ENCODE peak calls at places on chromosomes 1 and 21, in seven cellular contexts. O is gastrocnemius medialis, E is HCT116, D is right lobe of liver, M is esophagus muscularis mucosa, S is K562, N is thyroid gland. B is an unnamed sample.

GRCh38 chr21:43734131-43734634 is 15.3 kb downstream of the PDXK start:
- DNase-seq in O (no peak), E (no peak), D (no peak), M (no peak), S (no peak), N (no peak), B (peak; percentile 82)

GRCh38 chr1:167776151-167776550 is 54.4 kb downstream of the MPZL1 start:
- DNase-seq in O (no peak), E (no peak), D (no peak), M (peak; percentile 24), S (no peak), N (no peak), B (no peak)

GRCh38 chr1:89870998-89871397 is 50.2 kb downstream of the LRRC8D start:
- DNase-seq in O (no peak), E (no peak), D (no peak), M (no peak), S (no peak), N (no peak), B (no peak)

GRCh38 chr1:212608956-212609700 is 567 bp downstream of the ATF3 start:
- DNase-seq in O (peak; percentile 36), E (no peak), D (peak; percentile 70), M (no peak), S (peak; percentile 68), N (peak; percentile 57), B (peak; percentile 61)

GRCh38 chr1:190754769-190755168 is 277.1 kb upstream of the BRINP3 start:
- DNase-seq in O (no peak), E (peak; percentile 24), D (no peak), M (no peak), S (no peak), N (no peak), B (no peak)

GRCh38 chr1:246214708-246215504 is 292.2 kb downstream of the SMYD3 start:
- DNase-seq in O (peak; percentile 21), E (no peak), D (peak; percentile 28), M (no peak), S (peak; percentile 62), N (no peak), B (no peak)

GRCh38 chr21:38958940-38959685 is 153.4 kb downstream of the ETS2 start:
- DNase-seq in O (peak; percentile 26), E (no peak), D (peak; percentile 86), M (no peak), S (no peak), N (peak; percentile 10), B (peak; percentile 20)

GRCh38 chr1:12501661-12502060 is 116.3 kb downstream of the DHRS3 start:
- DNase-seq in O (no peak), E (no peak), D (no peak), M (no peak), S (no peak), N (no peak), B (no peak)

GRCh38 chr1:224434447-224435317 is at the start of gene WDR26:
- DNase-seq in O (peak; percentile 85), E (peak; percentile 58), D (peak; percentile 88), M (no peak), S (peak; percentile 84), N (peak; percentile 73), B (peak; percentile 85)

GRCh38 chr1:30083800-30084464 is 639.5 kb downstream of the MATN1 start:
- DNase-seq in O (no peak), E (no peak), D (no peak), M (no peak), S (no peak), N (no peak), B (peak; percentile 29)

GRCh38 chr1:225889743-225890142 is 797 bp upstream of the LEFTY1 start:
- DNase-seq in O (no peak), E (no peak), D (peak; percentile 22), M (no peak), S (no peak), N (no peak), B (no peak)

DNA sequence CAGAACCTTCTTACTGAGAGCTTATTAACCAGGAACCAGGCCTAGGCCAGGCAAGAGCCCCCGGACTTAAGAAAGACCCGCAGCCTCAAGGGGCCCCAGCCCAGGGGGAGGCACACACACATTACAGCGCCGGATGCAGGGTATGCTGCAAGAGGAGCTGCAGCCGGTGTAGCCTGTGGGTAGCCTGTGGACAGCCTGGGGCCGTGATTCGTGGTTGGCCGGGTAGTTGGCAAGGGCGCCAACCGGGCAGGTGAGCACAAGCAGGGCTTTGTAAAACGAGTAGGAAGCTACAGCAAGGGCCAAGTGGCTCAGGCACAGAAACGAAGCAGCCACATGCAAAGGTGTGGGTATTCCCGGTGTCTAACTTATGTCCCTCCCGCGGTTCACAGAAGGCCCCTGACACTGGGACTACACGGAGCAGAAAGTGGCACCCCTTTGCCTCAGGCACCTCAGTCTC is 40.6 kb downstream of the KIAA1614 start:
- DNase-seq in O (peak; percentile 87), E (no peak), D (no peak), M (no peak), S (no peak), N (peak; percentile 78), B (peak; percentile 81)
- TF ChIP-seq POLR2A in O (no peak), E (no peak), D (no peak), M (no peak), S (no peak), N (no peak), B (no peak)

GRCh38 chr1:114431026-114431425 is 80.0 kb downstream of the TRIM33 start:
- DNase-seq in O (no peak), E (no peak), D (no peak), M (no peak), S (no peak), N (no peak), B (no peak)

GRCh38 chr1:114423455-114423854 is 87.5 kb downstream of the TRIM33 start:
- DNase-seq in O (no peak), E (no peak), D (no peak), M (no peak), S (no peak), N (no peak), B (no peak)

GRCh38 chr1:114427612-114428011 is 83.4 kb downstream of the TRIM33 start:
- DNase-seq in O (no peak), E (no peak), D (no peak), M (no peak), S (no peak), N (no peak), B (no peak)

DNA sequence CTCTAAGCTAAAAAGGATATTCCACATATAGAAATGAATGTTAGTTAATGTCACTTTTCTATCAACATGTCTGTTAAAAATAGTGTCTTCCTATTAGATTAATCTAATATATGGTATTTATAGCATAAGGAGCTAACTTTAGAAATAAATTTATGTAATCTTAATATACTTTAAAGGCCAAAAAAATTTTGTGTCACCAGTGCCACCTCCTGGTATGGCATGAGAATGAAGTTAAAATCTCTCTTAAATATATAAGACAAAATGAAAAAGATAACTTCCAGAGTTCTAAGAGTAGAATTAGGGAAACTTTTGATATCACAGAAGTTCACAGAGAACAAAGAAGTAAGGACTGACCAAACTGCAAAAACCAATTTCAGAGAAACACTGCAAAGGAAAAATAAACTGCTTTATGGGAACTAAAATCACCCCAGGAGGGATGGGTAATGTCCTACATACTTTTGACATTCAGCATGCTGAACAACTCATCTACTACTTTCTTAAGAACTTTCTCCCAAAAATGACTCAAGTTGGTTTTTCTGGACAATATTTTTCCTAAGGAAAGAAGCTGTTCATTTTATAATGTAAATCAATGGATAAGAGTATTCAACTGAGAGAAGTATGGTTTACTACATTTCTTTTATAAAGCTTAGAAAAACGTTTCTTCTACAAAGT is 82.8 kb downstream of the TRIM33 start:
- DNase-seq in O (no peak), E (no peak), D (no peak), M (no peak), S (no peak), N (no peak), B (no peak)
- TF ChIP-seq CTCF in O (peak; percentile 40), E (peak; percentile 36), D (peak; percentile 33), M (peak; percentile 51), S (peak; percentile 73), N (no peak), B (peak; percentile 37)

GRCh38 chr1:45585110-45585426 is 1.2 kb downstream of the NASP start:
- DNase-seq in O (no peak), E (no peak), D (no peak), M (no peak), S (no peak), N (no peak), B (no peak)

GRCh38 chr1:45585496-45586075 is 1.7 kb downstream of the NASP start:
- DNase-seq in O (no peak), E (no peak), D (no peak), M (no peak), S (no peak), N (no peak), B (no peak)

GRCh38 chr1:45583666-45584350 is at the start of gene NASP:
- DNase-seq in O (peak; percentile 88), E (peak; percentile 63), D (peak; percentile 90), M (peak; percentile 98), S (peak; percentile 94), N (peak; percentile 89), B (peak; percentile 90)

GRCh38 chr1:45584351-45585109 is 689 bp downstream of the NASP start:
- DNase-seq in O (peak; percentile 74), E (peak; percentile 72), D (peak; percentile 91), M (peak; percentile 97), S (peak; percentile 94), N (peak; percentile 85), B (peak; percentile 87)

GRCh38 chr1:45586769-45587168 is 2.9 kb downstream of the NASP start:
- DNase-seq in O (no peak), E (no peak), D (no peak), M (no peak), S (no peak), N (no peak), B (no peak)
- H3K4me3 ChIP-seq in O (no peak overlapping the region), E (no peak overlapping the region), D (no peak overlapping the region), M (no peak overlapping the region), S (peak overlapping the region; percentile 88), N (no peak overlapping the region), B (no peak overlapping the region)

GRCh38 chr1:71045463-71046028 is 2.1 kb downstream of the PTGER3 start:
- DNase-seq in O (no peak), E (no peak), D (no peak), M (no peak), S (peak; percentile 20), N (no peak), B (no peak)
- TF ChIP-seq POLR2A in O (no peak), E (no peak), D (no peak), M (no peak), S (no peak), N (no peak), B (no peak)

GRCh38 chr1:7000720-7001119 is 215.5 kb downstream of the CAMTA1 start:
- DNase-seq in O (no peak), E (no peak), D (no peak), M (no peak), S (no peak), N (no peak), B (no peak)

GRCh38 chr1:6995789-6996188 is 210.5 kb downstream of the CAMTA1 start:
- DNase-seq in O (no peak), E (no peak), D (no peak), M (no peak), S (no peak), N (no peak), B (no peak)

GRCh38 chr1:6999826-7000225 is 214.6 kb downstream of the CAMTA1 start:
- DNase-seq in O (no peak), E (no peak), D (no peak), M (no peak), S (no peak), N (no peak), B (no peak)

GRCh38 chr1:6996371-6996770 is 211.1 kb downstream of the CAMTA1 start:
- DNase-seq in O (no peak), E (no peak), D (no peak), M (no peak), S (no peak), N (no peak), B (no peak)

GRCh38 chr1:6998267-6998666 is 213.0 kb downstream of the CAMTA1 start:
- DNase-seq in O (no peak), E (peak; percentile 86), D (no peak), M (no peak), S (no peak), N (no peak), B (peak; percentile 58)
- TF ChIP-seq CTCF in O (no peak), E (peak; percentile 64), D (no peak), M (no peak), S (peak; percentile 58), N (no peak), B (no peak)